ENCODE peak calls at places on chromosomes 11 and 22, in five cellular contexts. T is SK-N-SH, A is GM12878, Y is A549, C is H1. Q is an unnamed sample.

GRCh38 chr11:61587951-61588695 is 7.2 kb upstream of the SYT7 start:
- DNase-seq in Y (peak), T (peak), C (no peak), A (no peak), Q (peak)

GRCh38 chr11:100918551-100919500 is 210.8 kb downstream of the PGR start:
- DNase-seq in C (no peak), Y (no peak), T (no peak), A (no peak), Q (no peak)

GRCh38 chr11:34223021-34223813 is 117.8 kb downstream of the NAT10 start:
- DNase-seq in Y (no peak), A (no peak), T (no peak), C (no peak), Q (peak)

GRCh38 chr11:69113646-69114340 is 41.9 kb upstream of the SMIM38 start:
- DNase-seq in A (no peak), C (no peak), Y (no peak), T (no peak), Q (no peak)

GRCh38 chr11:47132981-47133380 is 43.7 kb downstream of the ARFGAP2 start:
- DNase-seq in A (no peak), C (no peak), T (no peak), Y (no peak), Q (no peak)

GRCh38 chr11:93775289-93775688 is 8.8 kb upstream of the MED17 start:
- DNase-seq in T (peak), C (no peak), Y (no peak), A (no peak), Q (peak)

GRCh38 chr11:31606893-31607292 is 97.3 kb downstream of the ELP4 start:
- DNase-seq in T (no peak), C (no peak), A (no peak), Y (no peak), Q (no peak)

GRCh38 chr11:131600591-131600990 is 230.2 kb downstream of the NTM start:
- DNase-seq in C (no peak), A (no peak), T (no peak), Y (no peak), Q (no peak)

GRCh38 chr11:47185305-47186075 is 744 bp downstream of the PACSIN3 start:
- DNase-seq in C (peak), A (no peak), T (peak), Y (no peak), Q (peak)

GRCh38 chr11:95092549-95093324 is 3.1 kb downstream of the ENDOD1 start:
- DNase-seq in T (peak), C (no peak), Y (peak), A (no peak), Q (peak)

GRCh38 chr22:48942698-48943566 is 884.7 kb downstream of the BRD1 start:
- DNase-seq in T (no peak), C (no peak), A (no peak), Y (no peak), Q (no peak)

GRCh38 chr11:62573006-62573591 is 592 bp downstream of the EEF1G start:
- DNase-seq in Y (no peak), T (peak), A (no peak), C (no peak), Q (peak)

GRCh38 chr11:77672276-77672675 is 34.7 kb upstream of the CLNS1A start:
- DNase-seq in Y (no peak), T (no peak), A (no peak), C (no peak), Q (no peak)

GRCh38 chr11:96875772-96876171 is 486.0 kb downstream of the JRKL start:
- DNase-seq in Y (no peak), T (peak), A (no peak), C (no peak), Q (no peak)

GRCh38 chr22:37892566-37893338 is 13.3 kb upstream of the MICALL1 start:
- DNase-seq in Y (no peak), A (no peak), T (no peak), C (no peak), Q (no peak)

GRCh38 chr11:107591446-107592236 is 694 bp downstream of the ELMOD1 start:
- DNase-seq in A (no peak), Y (peak), T (peak), C (no peak), Q (no peak)

GRCh38 chr22:22398530-22399327 is 109.8 kb downstream of the ZNF280B start:
- DNase-seq in A (no peak), C (no peak), Y (no peak), T (no peak), Q (no peak)

DNA sequence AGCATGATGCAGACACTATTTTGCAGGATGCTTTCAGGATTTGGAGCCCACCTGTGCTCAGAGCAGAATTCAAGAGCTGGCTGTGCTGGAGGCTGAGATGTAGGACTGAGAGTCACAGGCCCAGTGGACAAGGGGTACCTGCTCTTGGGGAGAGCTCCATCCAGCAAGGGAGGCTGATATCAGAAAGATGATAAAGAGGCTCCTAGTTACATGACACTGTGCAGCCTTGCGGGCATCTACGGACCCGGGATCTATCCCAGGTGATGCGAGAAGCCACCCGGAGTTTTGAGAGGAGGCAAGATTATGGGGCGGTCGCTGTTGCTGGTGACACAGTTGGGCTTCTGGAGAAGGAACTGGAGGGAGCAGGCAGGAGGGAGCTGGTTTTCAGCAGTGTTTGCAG is 579.0 kb downstream of the TBC1D22A start:
- DNase-seq in A (no peak), T (no peak), Y (no peak), C (no peak), Q (no peak)
- H3K4me3 ChIP-seq in A (no peak), T (no peak), Y (no peak), C (no peak), Q (no peak)

GRCh38 chr11:67242548-67242947 is 23.7 kb upstream of the GRK2 start:
- DNase-seq in Y (no peak), A (no peak), C (no peak), T (no peak), Q (no peak)

GRCh38 chr11:67240575-67241389 is 25.5 kb upstream of the GRK2 start:
- DNase-seq in C (no peak), T (peak), A (peak), Y (peak), Q (peak)

GRCh38 chr11:67238894-67239794 is 27.1 kb upstream of the GRK2 start:
- DNase-seq in A (no peak), C (no peak), T (no peak), Y (no peak), Q (no peak)

GRCh38 chr11:67237574-67237973 is 28.7 kb upstream of the GRK2 start:
- DNase-seq in A (no peak), Y (no peak), T (no peak), C (no peak), Q (no peak)

DNA sequence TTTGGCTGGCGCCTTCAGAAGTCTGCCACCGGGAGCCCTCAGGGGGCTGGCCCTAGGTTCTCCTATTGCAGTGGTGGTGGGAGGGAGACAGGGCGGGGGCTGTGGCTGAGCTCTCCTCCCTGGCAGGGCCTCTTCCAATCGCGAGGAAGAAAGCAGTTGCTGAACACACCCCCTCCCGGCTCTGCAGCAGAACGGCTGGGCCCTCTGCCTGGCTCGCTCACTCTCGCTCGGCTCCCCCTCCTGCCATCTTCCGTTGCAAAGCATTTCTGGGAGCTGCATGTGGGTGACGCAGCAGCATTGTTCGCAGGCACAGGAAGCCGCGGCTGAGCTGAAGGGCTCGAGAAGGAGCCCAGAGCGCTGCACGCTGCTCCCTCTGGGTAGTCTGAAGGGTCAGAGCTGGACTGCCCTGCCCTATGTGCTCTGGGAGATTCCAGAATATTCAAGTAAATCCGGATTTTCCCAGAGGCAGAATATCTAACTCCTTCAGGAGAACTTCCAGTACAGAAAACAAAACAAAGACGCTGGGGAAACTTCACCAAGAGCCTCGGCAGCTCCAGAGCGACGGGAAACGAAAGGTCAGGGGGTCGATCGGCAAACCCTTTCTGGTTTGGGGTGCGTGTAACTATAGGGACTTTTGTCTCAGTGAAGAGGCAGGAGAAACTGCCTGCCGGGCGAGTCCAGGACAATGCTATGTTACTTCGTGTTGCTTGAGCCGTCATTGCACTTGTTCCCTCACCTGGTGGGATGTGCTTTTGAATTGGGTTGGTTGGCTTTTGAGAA is 26.3 kb upstream of the GRK2 start:
- DNase-seq in C (peak), A (peak), Y (peak), T (peak), Q (peak)
- TF ChIP-seq CTCF in C (no peak), A (no peak), Y (no peak), T (no peak), Q (no peak)

GRCh38 chr11:119193001-119193400 is 7.7 kb downstream of the NHERF4 start:
- DNase-seq in C (no peak), Y (no peak), T (no peak), A (no peak), Q (peak)

GRCh38 chr11:119193626-119194025 is 8.4 kb downstream of the NHERF4 start:
- DNase-seq in Y (no peak), C (no peak), A (no peak), T (no peak), Q (no peak)

GRCh38 chr11:119196833-119197483 is 9.2 kb upstream of the CBL start:
- DNase-seq in T (peak), C (no peak), A (peak), Y (peak), Q (peak)

GRCh38 chr11:119194811-119195210 is 9.5 kb downstream of the NHERF4 start:
- DNase-seq in Y (no peak), C (no peak), T (no peak), A (no peak), Q (no peak)

GRCh38 chr11:119195680-119196079 is 10.4 kb downstream of the NHERF4 start:
- DNase-seq in Y (peak), T (peak), A (no peak), C (peak), Q (no peak)
- TF ChIP-seq MAX in Y (no peak), T (no peak), A (no peak), C (no peak), Q (no peak)

GRCh38 chr11:64729851-64730382 is 6.9 kb upstream of the NRXN2 start:
- DNase-seq in T (peak), A (no peak), C (no peak), Y (no peak), Q (peak)
- H3K4me3 ChIP-seq in T (no peak), A (no peak), C (peak), Y (no peak), Q (no peak)

GRCh38 chr11:73252577-73253191 is 19.5 kb upstream of the P2RY6 start:
- DNase-seq in Y (no peak), C (no peak), T (peak), A (no peak), Q (peak)
- TF ChIP-seq CTCF in Y (no peak), C (no peak), T (no peak), A (peak), Q (peak)

DNA sequence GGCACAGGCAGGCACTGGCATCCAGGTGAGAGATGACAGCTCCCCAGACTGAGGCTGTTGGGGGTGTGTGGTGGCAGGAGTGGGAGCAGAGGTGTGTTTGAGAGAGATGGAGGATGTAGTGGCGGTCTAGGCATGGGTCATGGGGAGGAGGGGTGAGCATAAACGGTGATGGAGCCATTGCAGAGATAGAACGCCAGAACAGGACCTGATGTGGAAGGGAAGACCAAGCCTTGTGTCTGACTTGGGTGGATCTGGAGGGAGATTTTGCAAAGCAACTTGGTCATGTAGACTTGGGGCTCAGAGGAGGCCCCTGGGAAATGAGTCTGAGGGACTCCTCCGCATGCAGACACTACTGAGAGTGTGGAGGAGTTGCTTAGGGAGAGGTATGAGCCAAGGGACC is 50.0 kb upstream of the CLDN5 start:
- DNase-seq in A (no peak), T (no peak), Y (no peak), C (no peak), Q (peak)
- TF ChIP-seq MAX in A (no peak), T (no peak), Y (no peak), C (no peak), Q (no peak)

DNA sequence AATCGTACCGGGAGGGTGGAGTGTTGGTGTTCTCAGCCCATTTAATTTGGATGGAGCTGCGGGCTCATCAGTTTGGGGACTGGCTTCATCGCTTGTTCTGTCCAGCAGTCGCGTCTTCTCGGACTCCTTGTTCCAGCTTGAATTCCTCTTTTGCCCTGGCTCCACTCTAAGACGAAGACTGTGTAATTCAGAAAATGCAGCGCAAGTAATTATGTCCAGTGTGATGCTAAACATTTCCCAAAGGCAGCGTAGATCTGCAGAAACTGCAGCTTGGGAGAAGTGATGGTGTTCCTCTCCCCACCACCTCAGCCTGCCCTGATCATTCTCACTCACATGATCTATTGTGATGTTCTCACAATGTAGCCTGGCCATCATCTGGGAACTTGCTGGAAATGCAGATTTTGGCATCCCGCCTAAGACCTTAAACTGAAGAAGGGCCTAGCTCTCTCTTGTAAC is 666 bp downstream of the SLC25A18 start:
- DNase-seq in A (no peak), C (no peak), Y (no peak), T (no peak), Q (no peak)
- H3K4me3 ChIP-seq in A (no peak), C (no peak), Y (no peak), T (no peak), Q (no peak)